ENCODE peak calls at places on chromosomes 3 and 15, in four cellular contexts. L is aorta, E is fibroblast of lung, Q is foreskin fibroblast. A is an unnamed sample.

GRCh38 chr3:119098620-119099222 is 47.2 kb upstream of the TEX55 start:
- DNase-seq in Q (peak; percentile 63), E (peak; percentile 51), L (no peak), A (peak; percentile 13)

GRCh38 chr3:147378186-147378503 is 28.2 kb downstream of the ZIC4 start:
- DNase-seq in L (no peak), E (no peak), Q (no peak), A (no peak)

GRCh38 chr3:189721873-189722665 is 90.9 kb downstream of the TP63 start:
- DNase-seq in Q (no peak), E (no peak), L (no peak), A (no peak)

GRCh38 chr3:195352895-195353488 is 82.0 kb upstream of the XXYLT1 start:
- DNase-seq in Q (peak; percentile 93), L (no peak), E (peak; percentile 95), A (peak; percentile 77)

GRCh38 chr3:39126532-39127071 is 19.1 kb downstream of the TTC21A start:
- DNase-seq in L (no peak), E (peak; percentile 77), Q (peak; percentile 70), A (no peak)

GRCh38 chr3:174505266-174505665 is 353.9 kb upstream of the NAALADL2 start:
- DNase-seq in Q (no peak), E (no peak), L (no peak), A (no peak)

GRCh38 chr3:126854666-126855065 is 128.2 kb upstream of the PLXNA1 start:
- DNase-seq in E (no peak), Q (no peak), L (no peak), A (no peak)

GRCh38 chr3:119643528-119643927 is 16.9 kb downstream of the POPDC2 start:
- DNase-seq in Q (peak; percentile 90), L (no peak), E (peak; percentile 66), A (peak; percentile 41)

GRCh38 chr15:49530106-49530505 is 90.5 kb downstream of the FAM227B start:
- DNase-seq in E (peak; percentile 7), Q (peak; percentile 24), L (no peak), A (no peak)

GRCh38 chr3:28268989-28269388 is 27.6 kb downstream of the CMC1 start:
- DNase-seq in L (no peak), Q (no peak), E (no peak), A (no peak)

GRCh38 chr3:48594431-48595049 is 589 bp downstream of the COL7A1 start:
- DNase-seq in Q (peak; percentile 82), L (no peak), E (peak; percentile 43), A (no peak)

GRCh38 chr3:139329364-139329850 is 14.4 kb upstream of the MRPS22 start:
- DNase-seq in E (peak; percentile 77), L (peak; percentile 90), Q (peak; percentile 94), A (peak; percentile 74)

GRCh38 chr3:128432898-128433629 is 33.6 kb downstream of the DNAJB8 start:
- DNase-seq in L (no peak), Q (no peak), E (no peak), A (no peak)

DNA sequence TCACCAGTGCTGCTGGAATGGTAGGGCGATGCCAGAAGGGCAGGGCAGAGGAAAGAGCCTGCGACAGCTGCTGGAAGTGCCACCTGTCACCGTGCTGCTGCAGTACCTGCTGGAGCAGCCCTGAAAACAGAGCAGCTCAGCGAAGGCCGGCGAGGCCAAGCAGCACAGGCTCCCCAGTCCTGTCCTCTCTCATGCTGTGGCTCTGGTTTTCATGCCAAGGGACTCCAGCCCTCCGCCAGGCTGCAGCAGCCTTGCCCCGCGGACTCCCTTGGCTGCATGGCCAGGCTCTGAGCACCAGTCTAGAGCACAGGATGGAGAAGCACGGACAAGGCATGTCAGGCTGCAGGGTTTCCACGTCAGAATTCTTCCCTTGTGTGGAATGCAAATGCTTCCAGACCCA is 43.9 kb downstream of the ADCY5 start:
- DNase-seq in Q (no peak), L (peak; percentile 44), E (no peak), A (no peak)
- H3K4me3 ChIP-seq in Q (no peak overlapping the region), L (no peak overlapping the region), E (no peak overlapping the region), A (no peak overlapping the region)

GRCh38 chr3:177317247-177317646 is 120.0 kb upstream of the TBL1XR1 start:
- DNase-seq in E (no peak), Q (no peak), L (no peak), A (no peak)

GRCh38 chr3:177320765-177321247 is 123.5 kb upstream of the TBL1XR1 start:
- DNase-seq in L (no peak), Q (peak; percentile 23), E (no peak), A (no peak)

GRCh38 chr3:177318559-177318958 is 121.3 kb upstream of the TBL1XR1 start:
- DNase-seq in L (no peak), E (no peak), Q (no peak), A (no peak)

GRCh38 chr3:177321819-177322218 is 124.5 kb upstream of the TBL1XR1 start:
- DNase-seq in L (no peak), E (no peak), Q (no peak), A (no peak)

DNA sequence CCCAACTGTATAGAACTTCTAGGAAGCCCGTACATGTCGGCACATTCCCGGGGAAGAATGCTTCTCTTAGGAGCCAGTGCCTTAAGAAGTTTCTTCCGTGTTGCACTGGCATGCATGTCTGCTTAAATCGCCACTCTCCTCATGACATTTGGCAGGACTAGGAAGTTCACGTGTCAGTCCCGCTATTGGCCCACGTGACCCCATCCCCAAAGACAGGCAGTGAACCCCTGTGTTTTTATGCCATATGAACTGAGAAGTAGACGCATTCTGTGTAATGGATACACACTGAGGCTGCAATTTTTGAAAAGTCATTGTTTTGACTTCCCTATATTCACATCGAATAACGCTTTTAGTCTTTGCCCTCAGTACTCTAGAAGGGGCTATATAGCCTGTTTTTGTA is 125.6 kb upstream of the TBL1XR1 start:
- DNase-seq in E (no peak), Q (no peak), L (peak; percentile 58), A (no peak)
- H3K4me3 ChIP-seq in E (no peak overlapping the region), Q (no peak overlapping the region), L (no peak overlapping the region), A (no peak overlapping the region)

GRCh38 chr15:70062321-70062956 is 35.3 kb downstream of the TLE3 start:
- DNase-seq in L (no peak), Q (peak; percentile 96), E (peak; percentile 96), A (no peak)

GRCh38 chr15:70063284-70063991 is 34.3 kb downstream of the TLE3 start:
- DNase-seq in L (no peak), Q (no peak), E (no peak), A (no peak)

GRCh38 chr15:70061086-70061370 is 36.7 kb downstream of the TLE3 start:
- DNase-seq in E (no peak), Q (no peak), L (no peak), A (no peak)

GRCh38 chr15:70060214-70061085 is 37.3 kb downstream of the TLE3 start:
- DNase-seq in Q (no peak), E (no peak), L (no peak), A (no peak)

DNA sequence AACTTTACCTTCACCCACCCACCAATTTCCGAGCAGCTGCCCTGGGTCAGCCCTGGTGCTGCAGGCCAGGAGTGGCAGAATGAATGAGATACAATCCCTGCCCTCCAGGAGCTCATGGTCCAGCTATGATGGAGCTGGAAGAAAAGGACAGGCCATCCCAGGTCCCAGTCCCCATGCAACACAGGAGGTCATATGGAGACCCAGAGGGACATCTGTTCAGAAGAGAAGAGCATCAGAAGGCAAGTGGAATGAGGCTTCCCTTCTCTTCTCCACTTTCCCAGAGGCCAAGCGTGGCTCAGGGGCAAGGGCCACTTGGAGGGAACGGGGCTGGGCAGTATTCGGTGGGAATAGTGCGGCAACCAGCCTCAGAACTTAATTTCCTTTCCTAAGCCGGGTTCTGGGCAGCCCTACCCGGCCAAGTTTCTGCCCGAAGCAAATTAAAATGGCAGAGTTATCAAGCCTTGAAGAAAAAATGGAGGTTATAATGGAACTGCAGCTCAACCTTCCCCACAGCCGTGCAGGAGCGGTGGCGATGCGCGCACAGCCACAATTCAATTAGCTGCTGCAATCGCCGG is 35.9 kb downstream of the TLE3 start:
- DNase-seq in E (no peak), L (no peak), Q (no peak), A (no peak)
- H3K4me3 ChIP-seq in E (peak overlapping the region; percentile 16), L (no peak overlapping the region), Q (no peak overlapping the region), A (no peak overlapping the region)

DNA sequence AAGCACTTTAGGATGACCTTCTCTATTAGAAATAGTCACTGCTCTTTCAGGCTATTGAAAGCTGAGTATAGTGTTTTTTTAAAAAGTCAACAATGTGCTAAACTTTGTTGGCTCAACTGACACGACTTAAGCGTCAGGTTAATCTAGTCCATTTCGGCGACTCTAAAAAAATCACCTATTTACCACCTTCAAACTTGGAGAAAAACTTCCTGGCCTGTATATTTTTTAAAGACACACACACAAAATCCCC is 517.8 kb downstream of the FOXP1 start:
- DNase-seq in E (no peak), Q (no peak), L (no peak), A (no peak)
- H3K4me3 ChIP-seq in E (peak overlapping the region; percentile 61), Q (peak overlapping the region; percentile 69), L (peak overlapping the region; percentile 76), A (no peak overlapping the region)

DNA sequence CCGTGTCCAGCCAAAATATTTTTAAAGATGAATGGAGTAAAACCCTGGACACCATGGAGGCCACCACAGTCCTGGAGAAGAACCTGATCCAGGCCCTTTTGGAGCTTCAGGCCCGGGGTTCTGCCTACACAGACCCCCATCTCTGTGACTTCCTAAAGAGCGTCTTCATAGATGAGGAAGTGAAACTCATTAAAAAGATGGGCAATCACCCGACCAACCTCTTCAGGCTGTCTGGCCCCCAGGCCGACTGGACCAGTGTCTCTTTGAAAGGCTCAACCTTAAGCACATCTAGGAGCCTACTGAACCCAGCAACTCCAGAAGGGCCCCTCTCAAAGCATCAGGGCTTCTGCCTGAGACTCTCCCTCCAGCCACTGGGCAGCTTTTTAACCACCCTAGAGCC is 107.9 kb upstream of the FAM174B start:
- DNase-seq in E (no peak), L (no peak), Q (no peak), A (no peak)
- H3K4me3 ChIP-seq in E (no peak overlapping the region), L (no peak overlapping the region), Q (no peak overlapping the region), A (no peak overlapping the region)

GRCh38 chr3:141051641-141052569 is 758 bp downstream of the SPSB4 start:
- DNase-seq in Q (peak; percentile 45), E (peak; percentile 35), L (no peak), A (no peak)

GRCh38 chr3:141052570-141053069 is 1.5 kb downstream of the SPSB4 start:
- DNase-seq in L (no peak), E (no peak), Q (no peak), A (no peak)

GRCh38 chr3:141050576-141050912 is 603 bp upstream of the SPSB4 start:
- DNase-seq in E (no peak), L (no peak), Q (no peak), A (no peak)

GRCh38 chr3:141049681-141050080 is 1.5 kb upstream of the SPSB4 start:
- DNase-seq in Q (no peak), L (no peak), E (no peak), A (no peak)

DNA sequence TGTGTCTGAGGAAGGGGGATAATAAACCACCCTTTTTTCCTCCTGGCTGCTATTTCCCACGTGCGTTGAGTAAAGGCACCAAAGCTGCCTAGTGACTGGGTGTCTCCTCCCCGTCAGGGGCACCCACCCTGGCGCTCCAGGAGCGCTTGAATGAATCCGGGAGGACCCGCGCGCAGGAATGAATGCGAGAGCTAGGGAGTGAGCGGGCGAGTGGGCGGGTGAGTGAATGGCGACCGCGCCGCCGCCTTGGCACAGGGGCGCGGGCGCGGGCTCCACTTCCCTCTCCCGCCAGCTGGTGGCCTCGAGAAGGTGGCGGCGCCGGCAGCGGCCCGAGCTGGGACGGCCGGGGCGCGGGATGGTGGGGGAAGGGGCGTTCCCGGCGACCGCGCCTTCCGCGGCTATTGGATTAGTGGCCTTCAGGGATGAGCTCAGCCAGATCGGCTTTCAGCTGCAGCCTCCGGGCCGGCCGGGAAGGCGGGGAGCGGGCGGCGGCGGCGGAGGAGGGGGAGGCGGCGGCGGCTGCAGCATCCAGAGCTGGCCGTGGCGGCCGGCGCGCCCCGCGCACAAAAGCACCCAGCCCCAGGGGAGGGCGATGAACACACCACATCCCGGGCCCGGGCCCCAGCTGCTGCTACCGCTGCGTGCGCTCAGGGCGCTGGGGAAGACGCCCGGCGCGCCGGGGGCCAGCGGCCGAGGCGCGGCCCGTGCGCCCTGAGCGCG is at the start of gene SPSB4:
- DNase-seq in L (peak; percentile 62), E (peak; percentile 51), Q (peak; percentile 59), A (peak; percentile 28)
- H3K4me3 ChIP-seq in L (peak within 1 kb of the TSS; percentile 74), E (no peak within 1 kb of the TSS), Q (peak within 1 kb of the TSS; percentile 17), A (peak within 1 kb of the TSS; percentile 31)

GRCh38 chr15:39584266-39584659 is 3.4 kb downstream of the THBS1 start:
- DNase-seq in Q (no peak), L (no peak), E (no peak), A (no peak)
- H3K4me3 ChIP-seq in Q (peak overlapping the region; percentile 83), L (no peak overlapping the region), E (peak overlapping the region; percentile 74), A (no peak overlapping the region)

A was measured in HCT116.